ENCODE peak calls at places on chromosomes 5 and 9, in six cellular contexts. One of them, this sample, is unnamed.

GRCh38 chr5:73115399-73116051 is 4.8 kb upstream of the TMEM171 start:
- DNase-seq in endothelial cell: no peak
- DNase-seq in progenitor cell of endocrine pancreas: no peak
- DNase-seq in DND-41: no peak
- DNase-seq in uterus: no peak
- DNase-seq in H9: no peak
- DNase-seq in this sample: no peak

GRCh38 chr9:83385317-83385716 is 152.9 kb downstream of the FRMD3 start:
- DNase-seq in endothelial cell: no peak
- DNase-seq in progenitor cell of endocrine pancreas: no peak
- DNase-seq in DND-41: no peak
- DNase-seq in uterus: no peak
- DNase-seq in H9: no peak
- DNase-seq in this sample: no peak

GRCh38 chr9:111900934-111901612 is 4.5 kb downstream of the UGCG start:
- DNase-seq in endothelial cell: no peak
- DNase-seq in progenitor cell of endocrine pancreas: no peak
- DNase-seq in DND-41: no peak
- DNase-seq in uterus: no peak
- DNase-seq in H9: no peak
- DNase-seq in this sample: no peak

GRCh38 chr5:6435356-6435755 is 13.3 kb upstream of the UBE2QL1 start:
- DNase-seq in endothelial cell: peak; percentile 76
- DNase-seq in progenitor cell of endocrine pancreas: peak; percentile 28
- DNase-seq in DND-41: peak; percentile 10
- DNase-seq in uterus: no peak
- DNase-seq in H9: peak; percentile 81
- DNase-seq in this sample: peak; percentile 32

GRCh38 chr9:129487658-129488483 is 133.0 kb downstream of the C9orf50 start:
- DNase-seq in endothelial cell: no peak
- DNase-seq in progenitor cell of endocrine pancreas: no peak
- DNase-seq in DND-41: peak; percentile 33
- DNase-seq in uterus: no peak
- DNase-seq in H9: no peak
- DNase-seq in this sample: peak; percentile 72

GRCh38 chr9:97831843-97832636 is 21.0 kb upstream of the FOXE1 start:
- DNase-seq in endothelial cell: no peak
- DNase-seq in progenitor cell of endocrine pancreas: no peak
- DNase-seq in DND-41: no peak
- DNase-seq in uterus: no peak
- DNase-seq in H9: no peak
- DNase-seq in this sample: no peak

GRCh38 chr5:74576941-74577456 is 63.5 kb downstream of the ENC1 start:
- DNase-seq in endothelial cell: no peak
- DNase-seq in progenitor cell of endocrine pancreas: no peak
- DNase-seq in DND-41: no peak
- DNase-seq in uterus: no peak
- DNase-seq in H9: no peak
- DNase-seq in this sample: no peak

GRCh38 chr9:4596165-4596922 is 65.8 kb upstream of the PLPP6 start:
- DNase-seq in endothelial cell: peak; percentile 16
- DNase-seq in progenitor cell of endocrine pancreas: no peak
- DNase-seq in DND-41: peak; percentile 54
- DNase-seq in uterus: no peak
- DNase-seq in H9: no peak
- DNase-seq in this sample: peak; percentile 76

GRCh38 chr9:33082538-33083326 is 6.3 kb upstream of the SMU1 start:
- DNase-seq in endothelial cell: no peak
- DNase-seq in progenitor cell of endocrine pancreas: no peak
- DNase-seq in DND-41: no peak
- DNase-seq in uterus: no peak
- DNase-seq in H9: no peak
- DNase-seq in this sample: peak; percentile 39

GRCh38 chr5:16178745-16179372 is 732 bp downstream of the MARCHF11 start:
- DNase-seq in endothelial cell: peak; percentile 94
- DNase-seq in progenitor cell of endocrine pancreas: peak; percentile 94
- DNase-seq in DND-41: peak; percentile 27
- DNase-seq in uterus: peak; percentile 18
- DNase-seq in H9: peak; percentile 92
- DNase-seq in this sample: peak; percentile 48

GRCh38 chr5:119285070-119285916 is 70.5 kb upstream of the TNFAIP8 start:
- DNase-seq in endothelial cell: no peak
- DNase-seq in progenitor cell of endocrine pancreas: no peak
- DNase-seq in DND-41: no peak
- DNase-seq in uterus: no peak
- DNase-seq in H9: no peak
- DNase-seq in this sample: no peak

GRCh38 chr9:92276223-92277007 is 17.1 kb downstream of the IARS1 start:
- DNase-seq in endothelial cell: peak; percentile 19
- DNase-seq in progenitor cell of endocrine pancreas: no peak
- DNase-seq in DND-41: no peak
- DNase-seq in uterus: no peak
- DNase-seq in H9: no peak
- DNase-seq in this sample: no peak

GRCh38 chr5:150137168-150137957 is 18.3 kb downstream of the PDGFRB start:
- DNase-seq in endothelial cell: peak; percentile 57
- DNase-seq in progenitor cell of endocrine pancreas: no peak
- DNase-seq in DND-41: no peak
- DNase-seq in uterus: no peak
- DNase-seq in H9: peak; percentile 77
- DNase-seq in this sample: no peak

GRCh38 chr9:110801426-110801825 is 132.8 kb downstream of the MUSK start:
- DNase-seq in endothelial cell: no peak
- DNase-seq in progenitor cell of endocrine pancreas: no peak
- DNase-seq in DND-41: no peak
- DNase-seq in uterus: no peak
- DNase-seq in H9: no peak
- DNase-seq in this sample: no peak

GRCh38 chr5:135608761-135609443 is 30.1 kb upstream of the CXCL14 start:
- DNase-seq in endothelial cell: no peak
- DNase-seq in progenitor cell of endocrine pancreas: no peak
- DNase-seq in DND-41: no peak
- DNase-seq in uterus: no peak
- DNase-seq in H9: no peak
- DNase-seq in this sample: no peak

GRCh38 chr9:35232867-35233544 is 71.2 kb downstream of the UNC13B start:
- DNase-seq in endothelial cell: no peak
- DNase-seq in progenitor cell of endocrine pancreas: no peak
- DNase-seq in DND-41: no peak
- DNase-seq in uterus: no peak
- DNase-seq in H9: no peak
- DNase-seq in this sample: no peak

GRCh38 chr9:93857528-93857927 is 97.6 kb downstream of the BARX1 start:
- DNase-seq in endothelial cell: no peak
- DNase-seq in progenitor cell of endocrine pancreas: no peak
- DNase-seq in DND-41: no peak
- DNase-seq in uterus: no peak
- DNase-seq in H9: no peak
- DNase-seq in this sample: no peak

GRCh38 chr5:99072846-99073245 is 144.0 kb upstream of the CHD1 start:
- DNase-seq in endothelial cell: no peak
- DNase-seq in progenitor cell of endocrine pancreas: no peak
- DNase-seq in DND-41: no peak
- DNase-seq in uterus: no peak
- DNase-seq in H9: no peak
- DNase-seq in this sample: no peak

GRCh38 chr5:106127341-106127781 is 1543.4 kb downstream of the EFNA5 start:
- DNase-seq in endothelial cell: no peak
- DNase-seq in progenitor cell of endocrine pancreas: no peak
- DNase-seq in DND-41: no peak
- DNase-seq in uterus: no peak
- DNase-seq in H9: no peak
- DNase-seq in this sample: no peak

GRCh38 chr5:106116682-106117081 is 1554.1 kb downstream of the EFNA5 start:
- DNase-seq in endothelial cell: no peak
- DNase-seq in progenitor cell of endocrine pancreas: no peak
- DNase-seq in DND-41: no peak
- DNase-seq in uterus: no peak
- DNase-seq in H9: no peak
- DNase-seq in this sample: no peak

GRCh38 chr5:106127985-106128384 is 1542.8 kb downstream of the EFNA5 start:
- DNase-seq in endothelial cell: no peak
- DNase-seq in progenitor cell of endocrine pancreas: no peak
- DNase-seq in DND-41: no peak
- DNase-seq in uterus: no peak
- DNase-seq in H9: no peak
- DNase-seq in this sample: no peak

GRCh38 chr5:106121972-106122605 is 1548.6 kb downstream of the EFNA5 start:
- DNase-seq in endothelial cell: peak; percentile 51
- DNase-seq in progenitor cell of endocrine pancreas: no peak
- DNase-seq in DND-41: peak; percentile 26
- DNase-seq in uterus: no peak
- DNase-seq in H9: peak; percentile 71
- DNase-seq in this sample: peak; percentile 16
- TF ChIP-seq CTCF in endothelial cell: peak; percentile 93
- TF ChIP-seq CTCF in progenitor cell of endocrine pancreas: peak; percentile 64
- TF ChIP-seq CTCF in DND-41: peak; percentile 89
- TF ChIP-seq CTCF in uterus: no peak
- TF ChIP-seq CTCF in H9: peak; percentile 95
- TF ChIP-seq CTCF in this sample: peak; percentile 80

GRCh38 chr5:108312258-108312657 is 69.6 kb downstream of the FBXL17 start:
- DNase-seq in endothelial cell: no peak
- DNase-seq in progenitor cell of endocrine pancreas: no peak
- DNase-seq in DND-41: no peak
- DNase-seq in uterus: no peak
- DNase-seq in H9: no peak
- DNase-seq in this sample: no peak
- TF ChIP-seq CTCF in endothelial cell: no peak
- TF ChIP-seq CTCF in progenitor cell of endocrine pancreas: no peak
- TF ChIP-seq CTCF in DND-41: no peak
- TF ChIP-seq CTCF in uterus: no peak
- TF ChIP-seq CTCF in H9: no peak
- TF ChIP-seq CTCF in this sample: no peak

GRCh38 chr9:85430659-85431370 is 310.9 kb downstream of the AGTPBP1 start:
- DNase-seq in endothelial cell: no peak
- DNase-seq in progenitor cell of endocrine pancreas: no peak
- DNase-seq in DND-41: no peak
- DNase-seq in uterus: no peak
- DNase-seq in H9: no peak
- DNase-seq in this sample: no peak

GRCh38 chr9:85421641-85422040 is 320.1 kb downstream of the AGTPBP1 start:
- DNase-seq in endothelial cell: no peak
- DNase-seq in progenitor cell of endocrine pancreas: no peak
- DNase-seq in DND-41: no peak
- DNase-seq in uterus: no peak
- DNase-seq in H9: no peak
- DNase-seq in this sample: no peak

GRCh38 chr9:85420750-85421149 is 321.0 kb downstream of the AGTPBP1 start:
- DNase-seq in endothelial cell: peak; percentile 18
- DNase-seq in progenitor cell of endocrine pancreas: no peak
- DNase-seq in DND-41: peak; percentile 22
- DNase-seq in uterus: no peak
- DNase-seq in H9: peak; percentile 70
- DNase-seq in this sample: no peak

GRCh38 chr9:85427749-85428148 is 314.0 kb downstream of the AGTPBP1 start:
- DNase-seq in endothelial cell: no peak
- DNase-seq in progenitor cell of endocrine pancreas: no peak
- DNase-seq in DND-41: no peak
- DNase-seq in uterus: no peak
- DNase-seq in H9: no peak
- DNase-seq in this sample: no peak

DNA sequence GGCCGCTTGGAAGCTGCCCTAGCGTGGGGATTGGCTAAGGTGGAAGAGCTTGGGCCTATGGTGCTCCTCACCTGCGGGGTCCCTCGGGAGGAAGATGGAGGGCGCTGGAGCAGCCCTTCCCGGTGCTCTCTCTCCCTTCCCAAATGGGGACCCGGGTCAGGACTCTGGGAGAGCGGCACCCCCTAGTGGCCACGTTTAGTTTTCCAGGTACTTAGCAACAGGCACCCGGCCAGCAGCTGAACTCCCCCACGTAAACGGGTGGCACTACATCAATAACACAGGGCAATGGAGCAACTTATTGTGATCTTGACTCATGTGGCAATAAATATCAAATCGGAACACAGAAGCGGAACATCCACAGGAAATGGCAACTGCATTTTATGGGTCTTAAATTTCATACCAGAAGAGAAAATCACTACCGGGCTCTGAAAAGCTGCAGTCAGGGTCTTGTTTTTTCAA is 316.6 kb downstream of the AGTPBP1 start:
- DNase-seq in endothelial cell: peak; percentile 85
- DNase-seq in progenitor cell of endocrine pancreas: peak; percentile 57
- DNase-seq in DND-41: peak; percentile 62
- DNase-seq in uterus: no peak
- DNase-seq in H9: peak; percentile 92
- DNase-seq in this sample: peak; percentile 77
- TF ChIP-seq CTCF in endothelial cell: peak; percentile 95
- TF ChIP-seq CTCF in progenitor cell of endocrine pancreas: peak; percentile 79
- TF ChIP-seq CTCF in DND-41: peak; percentile 68
- TF ChIP-seq CTCF in uterus: peak; percentile 4
- TF ChIP-seq CTCF in H9: peak; percentile 95
- TF ChIP-seq CTCF in this sample: peak; percentile 69

DNA sequence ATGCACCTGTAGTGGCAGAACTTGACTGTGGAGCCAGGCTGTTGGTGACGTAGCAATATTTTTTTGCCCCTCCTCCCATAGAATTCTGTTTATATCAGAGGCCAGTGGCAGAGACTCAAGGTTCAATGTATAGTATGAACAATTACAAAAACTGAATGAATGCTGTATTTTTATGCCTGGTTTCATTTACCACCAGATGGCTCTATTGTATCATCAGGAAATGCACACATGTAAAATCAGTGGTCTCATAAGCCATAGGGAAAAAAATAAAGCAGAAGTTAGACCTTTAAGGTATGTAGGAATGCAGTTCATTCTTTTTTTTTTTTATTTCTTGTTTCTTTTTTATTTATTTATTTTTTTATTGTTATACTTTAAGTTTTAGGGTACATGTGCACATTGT is 43.6 kb downstream of the CCDC192 start:
- DNase-seq in endothelial cell: no peak
- DNase-seq in progenitor cell of endocrine pancreas: no peak
- DNase-seq in DND-41: no peak
- DNase-seq in uterus: no peak
- DNase-seq in H9: no peak
- DNase-seq in this sample: no peak
- TF ChIP-seq CTCF in endothelial cell: no peak
- TF ChIP-seq CTCF in progenitor cell of endocrine pancreas: peak; percentile 54
- TF ChIP-seq CTCF in DND-41: peak; percentile 61
- TF ChIP-seq CTCF in uterus: peak; percentile 50
- TF ChIP-seq CTCF in H9: peak; percentile 42
- TF ChIP-seq CTCF in this sample: peak; percentile 30

GRCh38 chr9:99845063-99845462 is 23.4 kb downstream of the NR4A3 start:
- DNase-seq in endothelial cell: no peak
- DNase-seq in progenitor cell of endocrine pancreas: no peak
- DNase-seq in DND-41: no peak
- DNase-seq in uterus: no peak
- DNase-seq in H9: no peak
- DNase-seq in this sample: no peak
- TF ChIP-seq CTCF in endothelial cell: no peak
- TF ChIP-seq CTCF in progenitor cell of endocrine pancreas: no peak
- TF ChIP-seq CTCF in DND-41: no peak
- TF ChIP-seq CTCF in uterus: no peak
- TF ChIP-seq CTCF in H9: no peak
- TF ChIP-seq CTCF in this sample: no peak

GRCh38 chr5:68562308-68562707 is 346.8 kb downstream of the PIK3R1 start:
- DNase-seq in endothelial cell: no peak
- DNase-seq in progenitor cell of endocrine pancreas: no peak
- DNase-seq in DND-41: no peak
- DNase-seq in uterus: peak; percentile 57
- DNase-seq in H9: no peak
- DNase-seq in this sample: no peak
- TF ChIP-seq CTCF in endothelial cell: no peak
- TF ChIP-seq CTCF in progenitor cell of endocrine pancreas: no peak
- TF ChIP-seq CTCF in DND-41: no peak
- TF ChIP-seq CTCF in uterus: no peak
- TF ChIP-seq CTCF in H9: no peak
- TF ChIP-seq CTCF in this sample: no peak